ENCODE peak calls at places on chromosome X, in five cellular contexts. One of them, this sample, is unnamed.

GRCh38 chrX:29461039-29461438 is 754.3 kb upstream of the MAGEB2 start:
- DNase-seq in osteoblast: no peak
- DNase-seq in GM23338: no peak
- DNase-seq in HCT116: no peak
- DNase-seq in endothelial cell of umbilical vein: no peak
- DNase-seq in this sample: no peak

GRCh38 chrX:84133023-84133422 is 55.0 kb downstream of the RPS6KA6 start:
- DNase-seq in osteoblast: no peak
- DNase-seq in GM23338: no peak
- DNase-seq in HCT116: no peak
- DNase-seq in endothelial cell of umbilical vein: no peak
- DNase-seq in this sample: no peak

GRCh38 chrX:1582686-1583437 is 8.5 kb upstream of the AKAP17A start:
- DNase-seq in osteoblast: peak; percentile 50
- DNase-seq in GM23338: peak; percentile 26
- DNase-seq in HCT116: peak; percentile 55
- DNase-seq in endothelial cell of umbilical vein: no peak
- DNase-seq in this sample: peak; percentile 58

GRCh38 chrX:46690818-46691217 is 68.1 kb downstream of the SLC9A7 start:
- DNase-seq in osteoblast: no peak
- DNase-seq in GM23338: no peak
- DNase-seq in HCT116: no peak
- DNase-seq in endothelial cell of umbilical vein: no peak
- DNase-seq in this sample: no peak

GRCh38 chrX:134969726-134970125 is 21.1 kb upstream of the SMIM10 start:
- DNase-seq in osteoblast: no peak
- DNase-seq in GM23338: no peak
- DNase-seq in HCT116: no peak
- DNase-seq in endothelial cell of umbilical vein: no peak
- DNase-seq in this sample: no peak

GRCh38 chrX:132612990-132613564 is 124.2 kb upstream of the MBNL3 start:
- DNase-seq in osteoblast: no peak
- DNase-seq in GM23338: peak; percentile 65
- DNase-seq in HCT116: peak; percentile 12
- DNase-seq in endothelial cell of umbilical vein: peak; percentile 24
- DNase-seq in this sample: peak; percentile 49

GRCh38 chrX:74434336-74434735 is 13.0 kb downstream of the SLC16A2 start:
- DNase-seq in osteoblast: no peak
- DNase-seq in GM23338: no peak
- DNase-seq in HCT116: no peak
- DNase-seq in endothelial cell of umbilical vein: no peak
- DNase-seq in this sample: no peak

GRCh38 chrX:120549483-120550452 is 11.0 kb downstream of the CUL4B start:
- DNase-seq in osteoblast: peak; percentile 73
- DNase-seq in GM23338: no peak
- DNase-seq in HCT116: peak; percentile 83
- DNase-seq in endothelial cell of umbilical vein: peak; percentile 82
- DNase-seq in this sample: no peak

GRCh38 chrX:13764765-13765164 is 30.2 kb downstream of the OFD1 start:
- DNase-seq in osteoblast: peak; percentile 72
- DNase-seq in GM23338: peak; percentile 59
- DNase-seq in HCT116: no peak
- DNase-seq in endothelial cell of umbilical vein: no peak
- DNase-seq in this sample: no peak

GRCh38 chrX:77899081-77899828 is at the start of gene COX7B:
- DNase-seq in osteoblast: peak; percentile 85
- DNase-seq in GM23338: peak; percentile 96
- DNase-seq in HCT116: peak; percentile 94
- DNase-seq in endothelial cell of umbilical vein: peak; percentile 94
- DNase-seq in this sample: peak; percentile 96

GRCh38 chrX:40207626-40208025 is 109.9 kb upstream of the BCOR start:
- DNase-seq in osteoblast: peak; percentile 85
- DNase-seq in GM23338: no peak
- DNase-seq in HCT116: no peak
- DNase-seq in endothelial cell of umbilical vein: no peak
- DNase-seq in this sample: no peak

GRCh38 chrX:43345166-43345565 is 310.9 kb upstream of the MAOA start:
- DNase-seq in osteoblast: no peak
- DNase-seq in GM23338: no peak
- DNase-seq in HCT116: no peak
- DNase-seq in endothelial cell of umbilical vein: no peak
- DNase-seq in this sample: no peak

GRCh38 chrX:69297521-69297920 is 132.3 kb upstream of the PJA1 start:
- DNase-seq in osteoblast: no peak
- DNase-seq in GM23338: no peak
- DNase-seq in HCT116: no peak
- DNase-seq in endothelial cell of umbilical vein: no peak
- DNase-seq in this sample: no peak

GRCh38 chrX:49186125-49187027 is at the start of gene PRICKLE3:
- DNase-seq in osteoblast: no peak
- DNase-seq in GM23338: peak; percentile 82
- DNase-seq in HCT116: no peak
- DNase-seq in endothelial cell of umbilical vein: peak; percentile 55
- DNase-seq in this sample: peak; percentile 87

GRCh38 chrX:67781132-67781531 is 237.3 kb downstream of the AR start:
- DNase-seq in osteoblast: peak; percentile 29
- DNase-seq in GM23338: no peak
- DNase-seq in HCT116: no peak
- DNase-seq in endothelial cell of umbilical vein: no peak
- DNase-seq in this sample: no peak

GRCh38 chrX:8906299-8906698 is 105.1 kb upstream of the FAM9A start:
- DNase-seq in osteoblast: no peak
- DNase-seq in GM23338: no peak
- DNase-seq in HCT116: no peak
- DNase-seq in endothelial cell of umbilical vein: no peak
- DNase-seq in this sample: no peak

GRCh38 chrX:154074199-154074598 is 23.3 kb downstream of the MECP2 start:
- DNase-seq in osteoblast: peak; percentile 81
- DNase-seq in GM23338: peak; percentile 59
- DNase-seq in HCT116: no peak
- DNase-seq in endothelial cell of umbilical vein: peak; percentile 23
- DNase-seq in this sample: no peak

GRCh38 chrX:9897761-9898161 is 69.4 kb upstream of the CLDN34 start:
- DNase-seq in osteoblast: peak; percentile 95
- DNase-seq in GM23338: no peak
- DNase-seq in HCT116: no peak
- DNase-seq in endothelial cell of umbilical vein: no peak
- DNase-seq in this sample: no peak

GRCh38 chrX:68647156-68647957 is at the start of gene STARD8:
- DNase-seq in osteoblast: peak; percentile 92
- DNase-seq in GM23338: peak; percentile 68
- DNase-seq in HCT116: peak; percentile 32
- DNase-seq in endothelial cell of umbilical vein: peak; percentile 57
- DNase-seq in this sample: no peak

GRCh38 chrX:49976682-49977197 is 54.3 kb downstream of the CLCN5 start:
- DNase-seq in osteoblast: no peak
- DNase-seq in GM23338: no peak
- DNase-seq in HCT116: no peak
- DNase-seq in endothelial cell of umbilical vein: no peak
- DNase-seq in this sample: no peak

GRCh38 chrX:14902536-14902935 is 29.3 kb downstream of the MOSPD2 start:
- DNase-seq in osteoblast: no peak
- DNase-seq in GM23338: no peak
- DNase-seq in HCT116: no peak
- DNase-seq in endothelial cell of umbilical vein: no peak
- DNase-seq in this sample: no peak

GRCh38 chrX:10677490-10677889 is 57.1 kb upstream of the MID1 start:
- DNase-seq in osteoblast: no peak
- DNase-seq in GM23338: no peak
- DNase-seq in HCT116: no peak
- DNase-seq in endothelial cell of umbilical vein: no peak
- DNase-seq in this sample: no peak

GRCh38 chrX:18309401-18309800 is 45.1 kb downstream of the SCML2 start:
- DNase-seq in osteoblast: no peak
- DNase-seq in GM23338: no peak
- DNase-seq in HCT116: no peak
- DNase-seq in endothelial cell of umbilical vein: no peak
- DNase-seq in this sample: no peak

GRCh38 chrX:110132450-110133114 is 129.7 kb downstream of the TMEM164 start:
- DNase-seq in osteoblast: no peak
- DNase-seq in GM23338: no peak
- DNase-seq in HCT116: no peak
- DNase-seq in endothelial cell of umbilical vein: no peak
- DNase-seq in this sample: no peak

GRCh38 chrX:21479695-21480280 is 105.6 kb downstream of the CNKSR2 start:
- DNase-seq in osteoblast: no peak
- DNase-seq in GM23338: peak; percentile 62
- DNase-seq in HCT116: no peak
- DNase-seq in endothelial cell of umbilical vein: peak; percentile 49
- DNase-seq in this sample: peak; percentile 47

GRCh38 chrX:51520393-51520792 is 24.0 kb upstream of the NUDT11 start:
- DNase-seq in osteoblast: no peak
- DNase-seq in GM23338: no peak
- DNase-seq in HCT116: no peak
- DNase-seq in endothelial cell of umbilical vein: no peak
- DNase-seq in this sample: no peak

GRCh38 chrX:64394874-64395567 is at the start of gene MTMR8:
- DNase-seq in osteoblast: no peak
- DNase-seq in GM23338: peak; percentile 88
- DNase-seq in HCT116: peak; percentile 41
- DNase-seq in endothelial cell of umbilical vein: peak; percentile 1
- DNase-seq in this sample: peak; percentile 85

GRCh38 chrX:18872621-18873020 is 111.3 kb downstream of the PHKA2 start:
- DNase-seq in osteoblast: peak; percentile 65
- DNase-seq in GM23338: no peak
- DNase-seq in HCT116: no peak
- DNase-seq in endothelial cell of umbilical vein: no peak
- DNase-seq in this sample: no peak

GRCh38 chrX:132718411-132718810 is 229.6 kb upstream of the MBNL3 start:
- DNase-seq in osteoblast: no peak
- DNase-seq in GM23338: no peak
- DNase-seq in HCT116: no peak
- DNase-seq in endothelial cell of umbilical vein: no peak
- DNase-seq in this sample: no peak

GRCh38 chrX:113747274-113747973 is 836.5 kb upstream of the HTR2C start:
- DNase-seq in osteoblast: no peak
- DNase-seq in GM23338: no peak
- DNase-seq in HCT116: no peak
- DNase-seq in endothelial cell of umbilical vein: peak; percentile 2
- DNase-seq in this sample: peak; percentile 45

GRCh38 chrX:5458300-5458699 is 770.4 kb downstream of the NLGN4X start:
- DNase-seq in osteoblast: no peak
- DNase-seq in GM23338: peak; percentile 29
- DNase-seq in HCT116: no peak
- DNase-seq in endothelial cell of umbilical vein: no peak
- DNase-seq in this sample: peak; percentile 21

DNA sequence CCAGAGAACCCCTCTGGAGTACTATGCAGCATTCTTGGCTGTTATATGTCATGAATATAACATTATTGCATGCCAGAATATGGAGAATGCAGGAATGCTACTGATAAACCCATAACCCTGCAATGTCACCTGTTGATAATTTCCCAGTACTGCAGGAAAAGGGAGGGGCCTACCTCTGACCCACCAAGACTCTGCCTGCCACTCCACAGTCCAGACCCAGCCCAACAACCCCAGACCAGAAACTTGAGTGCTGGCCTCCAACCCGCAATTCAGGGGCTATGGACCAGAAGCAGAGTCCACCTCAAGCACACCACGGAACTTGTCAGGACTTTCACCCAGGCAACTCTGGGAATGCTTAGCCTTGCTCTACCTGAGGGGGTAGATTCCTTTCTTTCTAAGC is 92.9 kb upstream of the WDR44 start:
- DNase-seq in osteoblast: no peak
- DNase-seq in GM23338: no peak
- DNase-seq in HCT116: no peak
- DNase-seq in endothelial cell of umbilical vein: no peak
- DNase-seq in this sample: no peak
- TF ChIP-seq CTCF in osteoblast: no peak
- TF ChIP-seq CTCF in GM23338: no peak
- TF ChIP-seq CTCF in HCT116: no peak
- TF ChIP-seq CTCF in endothelial cell of umbilical vein: no peak
- TF ChIP-seq CTCF in this sample: no peak

GRCh38 chrX:119272882-119273806 is 37.1 kb downstream of the PGRMC1 start:
- DNase-seq in osteoblast: peak; percentile 63
- DNase-seq in GM23338: peak; percentile 89
- DNase-seq in HCT116: no peak
- DNase-seq in endothelial cell of umbilical vein: peak; percentile 19
- DNase-seq in this sample: no peak
- H3K4me3 ChIP-seq in osteoblast: no peak overlapping the region
- H3K4me3 ChIP-seq in GM23338: peak overlapping the region; percentile 50
- H3K4me3 ChIP-seq in HCT116: no peak overlapping the region
- H3K4me3 ChIP-seq in endothelial cell of umbilical vein: no peak overlapping the region
- H3K4me3 ChIP-seq in this sample: no peak overlapping the region

DNA sequence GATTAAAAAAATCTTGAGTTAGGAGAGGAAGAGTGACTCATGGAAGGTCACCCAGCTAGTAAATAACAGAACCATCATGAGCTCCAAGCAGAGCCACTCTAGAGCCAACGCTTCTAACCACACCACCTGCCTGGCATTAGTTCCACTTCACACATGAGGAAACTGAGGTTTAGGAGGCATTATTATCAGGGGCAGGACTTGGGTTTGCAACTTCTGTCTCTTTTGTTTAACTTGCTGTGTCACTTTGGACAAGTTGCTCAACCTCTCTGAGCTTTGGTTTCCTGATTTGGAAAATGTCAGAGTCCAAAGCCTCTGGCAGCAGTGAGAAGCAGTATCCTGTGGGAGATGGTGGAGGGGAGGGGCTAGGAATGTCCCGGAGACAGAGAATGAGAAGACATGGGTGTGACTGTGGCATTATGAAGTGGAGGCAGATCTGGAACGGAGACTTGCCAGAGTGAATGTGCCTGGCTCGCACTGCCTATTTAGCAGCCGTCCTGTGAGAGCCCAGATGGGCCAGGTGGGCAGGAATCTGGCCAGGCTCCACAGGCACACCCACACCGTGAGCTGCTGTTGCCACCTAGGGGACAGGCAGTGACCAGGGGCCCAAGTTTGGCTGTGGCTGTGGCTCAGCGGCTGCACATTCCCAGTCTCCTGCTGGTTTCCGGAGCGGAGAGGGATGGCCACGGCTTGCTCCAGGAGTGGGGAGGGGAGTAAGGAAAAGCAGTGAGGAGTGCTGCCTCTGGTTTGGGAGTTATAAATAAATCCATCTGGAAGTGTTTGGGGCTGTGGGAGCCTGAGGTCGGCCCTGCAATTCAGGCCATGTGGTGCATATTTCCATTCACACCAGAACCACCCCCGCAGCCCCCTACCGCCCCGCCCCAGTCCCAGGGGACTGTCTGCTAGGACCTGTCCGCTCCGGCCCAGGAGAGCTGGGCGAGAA is 93.4 kb downstream of the NHSL2 start:
- DNase-seq in osteoblast: peak; percentile 76
- DNase-seq in GM23338: peak; percentile 77
- DNase-seq in HCT116: peak; percentile 40
- DNase-seq in endothelial cell of umbilical vein: peak; percentile 45
- DNase-seq in this sample: no peak
- H2AFZ ChIP-seq in osteoblast: no peak overlapping the region
- H2AFZ ChIP-seq in GM23338: no peak overlapping the region
- H2AFZ ChIP-seq in HCT116: peak overlapping the region; percentile 82
- H2AFZ ChIP-seq in endothelial cell of umbilical vein: peak overlapping the region; percentile 88
- H2AFZ ChIP-seq in this sample: no peak overlapping the region

DNA sequence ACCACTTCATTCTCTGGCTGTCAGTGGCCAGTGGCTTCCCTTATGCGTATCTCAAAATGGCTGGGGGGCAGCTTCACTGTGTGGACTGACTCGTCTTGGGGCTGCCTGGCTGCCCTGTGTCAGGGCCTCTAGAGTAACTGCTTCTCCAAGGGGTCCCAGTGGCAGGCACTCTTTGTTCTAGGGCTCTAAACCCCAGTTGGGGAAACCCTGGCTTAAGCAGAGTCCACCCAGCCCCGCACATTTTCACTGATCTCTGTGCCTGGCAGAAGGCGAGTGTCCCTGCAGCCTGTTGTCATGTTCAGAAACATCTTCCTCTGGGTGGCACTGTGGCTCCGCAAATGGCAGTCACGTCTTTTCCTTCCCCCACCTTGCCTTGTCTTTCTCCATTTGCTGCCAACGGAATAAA is 59.7 kb downstream of the NBDY start:
- DNase-seq in osteoblast: no peak
- DNase-seq in GM23338: no peak
- DNase-seq in HCT116: no peak
- DNase-seq in endothelial cell of umbilical vein: no peak
- DNase-seq in this sample: peak; percentile 25
- TF ChIP-seq CTCF in osteoblast: peak; percentile 40
- TF ChIP-seq CTCF in GM23338: no peak
- TF ChIP-seq CTCF in HCT116: peak; percentile 6
- TF ChIP-seq CTCF in endothelial cell of umbilical vein: no peak
- TF ChIP-seq CTCF in this sample: peak; percentile 50

This sample was measured in OCI-LY7.